ENCODE peak calls at places on chromosomes 12 and 14, in five cellular contexts. S is HepG2, D is H1, B is GM12878, K is K562. G is an unnamed sample.

GRCh38 chr12:124497658-124498057 is 69.8 kb downstream of the NCOR2 start:
- DNase-seq in S (no peak), D (no peak), B (no peak), K (no peak), G (no peak)

GRCh38 chr14:81594012-81594411 is 60.4 kb upstream of the SEL1L start:
- DNase-seq in S (peak), D (no peak), B (no peak), K (no peak), G (no peak)

GRCh38 chr14:58746261-58746660 is 108.5 kb downstream of the DACT1 start:
- DNase-seq in S (no peak), D (no peak), B (no peak), K (no peak), G (peak)

GRCh38 chr12:28780096-28780495 is 369.0 kb upstream of the FAR2 start:
- DNase-seq in S (peak), D (no peak), B (no peak), K (no peak), G (no peak)

GRCh38 chr12:100871335-100871734 is 76.8 kb downstream of the ANO4 start:
- DNase-seq in S (no peak), D (no peak), B (no peak), K (no peak), G (no peak)

GRCh38 chr14:72679106-72679505 is 214.8 kb downstream of the DPF3 start:
- DNase-seq in S (no peak), D (no peak), B (no peak), K (no peak), G (no peak)

GRCh38 chr14:95488376-95489162 is 27.9 kb downstream of the SYNE3 start:
- DNase-seq in S (no peak), D (no peak), B (no peak), K (no peak), G (no peak)

GRCh38 chr12:50187084-50187900 is 20.1 kb upstream of the CERS5 start:
- DNase-seq in S (no peak), D (no peak), B (peak), K (no peak), G (no peak)

GRCh38 chr12:1839464-1839863 is 19.1 kb downstream of the LRTM2 start:
- DNase-seq in S (no peak), D (no peak), B (no peak), K (no peak), G (no peak)

GRCh38 chr12:3222935-3223334 is 145.8 kb downstream of the TSPAN9 start:
- DNase-seq in S (no peak), D (no peak), B (no peak), K (no peak), G (no peak)

GRCh38 chr12:2845280-2845679 is 10.4 kb upstream of the NRIP2 start:
- DNase-seq in S (no peak), D (no peak), B (no peak), K (no peak), G (no peak)

GRCh38 chr14:103594265-103594664 is 31.5 kb downstream of the COA8 start:
- DNase-seq in S (peak), D (no peak), B (no peak), K (no peak), G (no peak)

GRCh38 chr12:67508830-67509229 is 139.7 kb upstream of the DYRK2 start:
- DNase-seq in S (no peak), D (no peak), B (no peak), K (no peak), G (no peak)

GRCh38 chr12:132427999-132428871 is 61.7 kb upstream of the FBRSL1 start:
- DNase-seq in S (peak), D (no peak), B (no peak), K (no peak), G (no peak)

GRCh38 chr12:4032906-4033628 is 159.9 kb upstream of the PARP11 start:
- DNase-seq in S (no peak), D (no peak), B (no peak), K (no peak), G (no peak)

GRCh38 chr12:132747896-132748295 is 13.7 kb downstream of the ANKLE2 start:
- DNase-seq in S (no peak), D (no peak), B (no peak), K (no peak), G (no peak)

GRCh38 chr14:38129705-38130104 is 78.0 kb upstream of the SSTR1 start:
- DNase-seq in S (no peak), D (no peak), B (no peak), K (no peak), G (no peak)

GRCh38 chr14:100674428-100674827 is 52.3 kb upstream of the DLK1 start:
- DNase-seq in S (no peak), D (no peak), B (no peak), K (no peak), G (no peak)

GRCh38 chr12:93158065-93158843 is 219.5 kb upstream of the NUDT4 start:
- DNase-seq in S (no peak), D (no peak), B (no peak), K (no peak), G (no peak)

GRCh38 chr14:99389171-99389826 is 91.4 kb downstream of the SETD3 start:
- DNase-seq in S (peak), D (peak), B (no peak), K (peak), G (peak)

DNA sequence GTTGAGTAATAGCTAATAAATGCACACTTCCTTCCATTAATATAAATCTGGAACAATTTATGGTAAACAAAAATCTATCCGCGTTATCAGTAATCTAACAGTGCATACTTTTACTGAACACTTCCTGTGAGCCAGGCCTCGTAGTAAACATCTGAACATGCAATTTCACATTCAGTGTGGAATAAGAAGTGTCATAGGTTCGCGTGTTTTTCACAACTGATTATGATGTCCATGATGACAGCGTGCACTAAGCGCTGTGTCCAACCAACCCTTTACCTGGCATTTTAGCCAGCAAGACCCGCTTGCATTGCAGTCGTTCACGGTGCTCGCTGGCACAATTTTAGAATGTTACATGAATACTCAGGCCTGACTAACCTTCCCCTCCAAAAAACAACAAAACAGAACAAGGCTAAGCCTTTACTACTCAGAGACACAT is 2.1 kb downstream of the PNMA1 start:
- DNase-seq in S (no peak), D (no peak), B (no peak), K (no peak), G (no peak)
- TF ChIP-seq YY1 in S (no peak), D (no peak), B (no peak), K (no peak), G (no peak)

DNA sequence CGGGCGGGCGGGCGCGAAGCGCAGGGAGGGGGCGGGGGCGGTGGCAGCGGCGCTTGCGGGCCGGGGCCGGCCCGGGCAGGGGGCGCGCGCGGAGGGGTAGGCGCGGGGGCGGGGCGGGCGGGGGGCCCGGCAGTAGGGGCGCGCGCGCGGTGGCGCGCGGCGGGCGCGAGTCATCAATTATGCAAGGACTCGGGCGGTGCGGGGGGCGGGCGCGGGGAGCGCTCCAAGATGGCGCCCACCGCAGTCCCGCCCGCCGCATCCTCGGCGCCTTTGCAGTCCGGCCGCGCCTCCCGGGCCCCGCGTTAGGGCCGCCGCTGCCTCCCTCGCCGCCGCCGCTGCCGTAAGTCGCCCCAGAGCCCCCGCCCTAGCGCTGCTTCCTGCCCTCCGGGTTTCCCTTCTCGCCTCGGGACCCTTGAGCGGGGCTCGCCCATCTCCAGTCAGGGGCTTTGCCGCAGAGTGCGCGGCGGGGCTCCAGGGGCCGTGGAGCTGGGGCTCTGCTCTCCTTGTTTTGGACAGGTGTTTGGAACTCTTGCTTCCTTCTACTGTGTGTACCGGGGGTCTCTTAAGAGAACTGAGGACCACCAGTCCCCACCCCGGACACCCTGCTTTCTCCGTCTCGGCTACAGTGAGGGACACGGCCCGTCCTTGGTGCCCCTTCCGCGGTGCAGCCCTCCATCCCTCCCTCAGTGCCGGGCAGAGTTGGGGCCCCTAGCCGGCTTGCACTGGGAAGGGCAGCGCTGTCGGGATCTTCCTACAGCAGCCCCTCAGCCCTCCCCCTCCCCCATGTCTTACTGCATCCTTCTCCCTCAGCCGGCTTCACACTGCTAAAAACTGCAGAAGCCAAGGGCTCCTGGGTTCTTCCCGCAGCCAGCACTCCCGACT is at the start of gene SCN8A:
- DNase-seq in S (no peak), D (no peak), B (no peak), K (peak), G (peak)
- TF ChIP-seq ZNF274 in S (no peak), D (no peak), B (no peak), K (no peak), G (no peak)

DNA sequence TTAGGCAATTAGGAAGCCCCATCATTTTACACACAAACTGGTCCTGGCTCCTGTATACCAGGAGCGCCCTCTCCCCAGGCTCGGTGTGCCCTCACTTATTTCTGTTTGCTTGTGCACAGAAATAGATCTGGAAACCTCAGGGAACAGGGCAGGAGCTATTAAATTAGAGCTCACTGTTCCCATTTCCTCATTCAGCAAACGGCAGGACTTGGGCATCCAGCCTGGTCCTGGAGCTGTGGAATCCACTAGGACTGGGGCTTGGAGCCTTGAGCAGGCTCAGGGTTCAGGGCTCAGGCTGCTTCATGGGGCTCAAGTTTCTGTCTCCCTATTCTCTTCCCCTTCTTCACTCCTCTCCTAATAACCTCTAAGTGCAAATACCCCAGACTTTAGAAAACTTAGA is 91.3 kb downstream of the VCPKMT start:
- DNase-seq in S (no peak), D (no peak), B (no peak), K (no peak), G (no peak)
- TF ChIP-seq SIN3A in S (no peak), D (no peak), B (no peak), K (no peak), G (no peak)

DNA sequence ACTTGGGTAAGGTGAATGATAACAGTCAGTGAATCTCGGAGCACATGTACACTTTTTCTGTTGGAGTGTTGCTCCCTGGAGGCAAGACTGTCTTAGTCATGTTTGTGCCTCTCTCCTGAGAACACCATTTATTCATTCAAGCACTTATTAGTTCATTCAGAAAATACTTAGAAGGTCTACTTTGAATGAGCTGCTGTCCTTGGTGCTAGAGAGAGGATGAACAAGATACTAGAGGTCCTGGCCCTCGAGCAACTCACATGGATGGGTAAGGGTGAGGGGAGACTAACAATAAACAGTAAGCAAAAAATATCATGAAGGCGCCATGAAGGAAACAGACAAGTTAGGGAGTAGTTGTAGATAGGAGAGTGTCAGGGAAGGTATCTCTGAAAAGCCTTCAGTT is 17.1 kb upstream of the SAMD4A start:
- DNase-seq in S (no peak), D (no peak), B (no peak), K (no peak), G (no peak)
- TF ChIP-seq YY1 in S (no peak), D (no peak), B (no peak), K (no peak), G (no peak)

GRCh38 chr12:23824358-23824757 is 125.1 kb downstream of the SOX5 start:
- DNase-seq in S (no peak), D (no peak), B (no peak), K (no peak), G (no peak)
- TF ChIP-seq ZNF274 in S (no peak), D (no peak), B (no peak), K (no peak), G (no peak)